ENCODE peak calls at places on chromosome 4, in six cellular contexts. I is T-cell, L is HFFc6, X is ureter, G is brain microvascular endothelial cell, Q is amniotic stem cell. M is an unnamed sample.

GRCh38 chr4:14184265-14184664 is 556.7 kb upstream of the BOD1L1 start:
- DNase-seq in I (no peak), L (no peak), X (no peak), G (no peak), Q (no peak), M (no peak)

GRCh38 chr4:139764192-139764591 is 98.6 kb downstream of the MGST2 start:
- DNase-seq in I (no peak), L (no peak), X (no peak), G (no peak), Q (no peak), M (no peak)

GRCh38 chr4:87492617-87493016 is 36.6 kb downstream of the SPARCL1 start:
- DNase-seq in I (no peak), L (no peak), X (no peak), G (no peak), Q (no peak), M (no peak)

GRCh38 chr4:185542626-185543336 is 7.5 kb upstream of the PDLIM3 start:
- DNase-seq in I (no peak), L (no peak), X (peak), G (no peak), Q (no peak), M (no peak)

GRCh38 chr4:68216501-68216900 is 29.0 kb downstream of the TMPRSS11B start:
- DNase-seq in I (no peak), L (no peak), X (no peak), G (no peak), Q (no peak), M (no peak)

GRCh38 chr4:153228512-153229145 is 24.4 kb downstream of the TRIM2 start:
- DNase-seq in I (no peak), L (no peak), X (no peak), G (no peak), Q (no peak), M (no peak)

GRCh38 chr4:40721730-40722171 is 28.0 kb upstream of the NSUN7 start:
- DNase-seq in I (no peak), L (peak), X (no peak), G (no peak), Q (no peak), M (no peak)

GRCh38 chr4:125314676-125315570 is at the start of gene FAT4:
- DNase-seq in I (peak), L (peak), X (peak), G (peak), Q (peak), M (no peak)

GRCh38 chr4:189769131-189769530 is 171.5 kb upstream of the FRG1 start:
- DNase-seq in I (no peak), L (no peak), X (no peak), G (no peak), Q (no peak), M (no peak)

GRCh38 chr4:152917533-152918395 is 18.4 kb upstream of the FHDC1 start:
- DNase-seq in I (no peak), L (no peak), X (no peak), G (no peak), Q (no peak), M (no peak)

GRCh38 chr4:128380306-128380705 is 92.7 kb upstream of the PGRMC2 start:
- DNase-seq in I (no peak), L (no peak), X (no peak), G (no peak), Q (no peak), M (no peak)

M was measured in CD4-positive, alpha-beta T cell.